ENCODE peak calls at places on chromosomes 7 and 10, in six cellular contexts. W, N, D, M, A and Z are unnamed samples.

GRCh38 chr10:71388736-71389310 is 7.9 kb upstream of the CDH23 start:
- DNase-seq in W (no peak), N (no peak), D (no peak), M (no peak), A (no peak), Z (no peak)

GRCh38 chr7:150954201-150954985 is 23.7 kb downstream of the KCNH2 start:
- DNase-seq in W (no peak), N (no peak), D (no peak), M (no peak), A (no peak), Z (no peak)

GRCh38 chr7:139035588-139036353 is at the start of gene ZC3HAV1L:
- DNase-seq in W (peak), N (peak), D (peak), M (no peak), A (peak), Z (peak)

GRCh38 chr7:6430271-6430940 is 17.3 kb downstream of the DAGLB start:
- DNase-seq in W (peak), N (peak), D (peak), M (no peak), A (no peak), Z (peak)

GRCh38 chr10:11631890-11632587 is 20.6 kb upstream of the USP6NL start:
- DNase-seq in W (no peak), N (no peak), D (no peak), M (no peak), A (no peak), Z (no peak)

GRCh38 chr7:11228515-11228914 is 254.8 kb downstream of the PHF14 start:
- DNase-seq in W (peak), N (peak), D (peak), M (peak), A (peak), Z (no peak)

GRCh38 chr10:73838008-73838567 is 26.7 kb upstream of the NDST2 start:
- DNase-seq in W (no peak), N (no peak), D (no peak), M (no peak), A (no peak), Z (no peak)

GRCh38 chr10:1402821-1403507 is 334.4 kb downstream of the ADARB2 start:
- DNase-seq in W (no peak), N (no peak), D (no peak), M (no peak), A (no peak), Z (no peak)

GRCh38 chr7:22154130-22154529 is 202.8 kb downstream of the RAPGEF5 start:
- DNase-seq in W (peak), N (no peak), D (no peak), M (no peak), A (no peak), Z (peak)

GRCh38 chr7:97018775-97019535 is 5.7 kb downstream of the DLX5 start:
- DNase-seq in W (no peak), N (no peak), D (no peak), M (no peak), A (no peak), Z (no peak)

GRCh38 chr10:93542358-93542791 is 24.1 kb upstream of the FFAR4 start:
- DNase-seq in W (peak), N (peak), D (peak), M (no peak), A (no peak), Z (peak)

GRCh38 chr7:2764621-2765020 is 76.6 kb downstream of the AMZ1 start:
- DNase-seq in W (no peak), N (no peak), D (no peak), M (no peak), A (no peak), Z (no peak)

GRCh38 chr10:3898821-3899220 is 113.8 kb upstream of the KLF6 start:
- DNase-seq in W (peak), N (no peak), D (peak), M (peak), A (no peak), Z (no peak)

GRCh38 chr10:107031981-107032699 is 132.4 kb downstream of the SORCS1 start:
- DNase-seq in W (no peak), N (no peak), D (no peak), M (no peak), A (no peak), Z (no peak)

GRCh38 chr10:45219416-45219815 is 96.0 kb downstream of the OR13A1 start:
- DNase-seq in W (no peak), N (no peak), D (no peak), M (no peak), A (no peak), Z (no peak)

GRCh38 chr10:7123719-7124118 is 287.1 kb downstream of the SFMBT2 start:
- DNase-seq in W (no peak), N (no peak), D (no peak), M (no peak), A (no peak), Z (no peak)

GRCh38 chr7:14013880-14014279 is 24.4 kb upstream of the ETV1 start:
- DNase-seq in W (no peak), N (no peak), D (no peak), M (no peak), A (no peak), Z (peak)

GRCh38 chr10:8053446-8054242 is 844 bp upstream of the GATA3 start:
- DNase-seq in W (peak), N (peak), D (peak), M (no peak), A (peak), Z (peak)

GRCh38 chr10:78594938-78595645 is 473.7 kb upstream of the ZMIZ1 start:
- DNase-seq in W (no peak), N (peak), D (no peak), M (no peak), A (no peak), Z (no peak)

GRCh38 chr7:130319541-130319940 is 25.1 kb upstream of the CPA5 start:
- DNase-seq in W (no peak), N (no peak), D (no peak), M (no peak), A (no peak), Z (no peak)

GRCh38 chr10:124670849-124671248 is 73.3 kb downstream of the FAM53B start:
- DNase-seq in W (no peak), N (no peak), D (no peak), M (no peak), A (peak), Z (no peak)

GRCh38 chr7:132842478-132842877 is 239.4 kb downstream of the CHCHD3 start:
- DNase-seq in W (no peak), N (no peak), D (no peak), M (no peak), A (no peak), Z (no peak)

GRCh38 chr7:133196872-133197612 is 55.8 kb upstream of the EXOC4 start:
- DNase-seq in W (no peak), N (no peak), D (no peak), M (no peak), A (no peak), Z (no peak)

GRCh38 chr7:146090023-146090645 is 26.5 kb upstream of the CNTNAP2 start:
- DNase-seq in W (no peak), N (no peak), D (peak), M (peak), A (no peak), Z (peak)

GRCh38 chr7:92778972-92779371 is 57.4 kb downstream of the CDK6 start:
- DNase-seq in W (peak), N (peak), D (peak), M (no peak), A (no peak), Z (peak)

GRCh38 chr10:68560916-68561691 is 967 bp downstream of the TET1 start:
- DNase-seq in W (no peak), N (peak), D (peak), M (no peak), A (no peak), Z (peak)

GRCh38 chr7:50982626-50983025 is 199.9 kb upstream of the GRB10 start:
- DNase-seq in W (no peak), N (no peak), D (no peak), M (no peak), A (no peak), Z (no peak)

GRCh38 chr10:75655791-75656451 is 224.5 kb downstream of the LRMDA start:
- DNase-seq in W (peak), N (no peak), D (no peak), M (no peak), A (no peak), Z (peak)

GRCh38 chr7:100654908-100655831 is 1.1 kb downstream of the ACTL6B start:
- DNase-seq in W (no peak), N (no peak), D (no peak), M (no peak), A (no peak), Z (no peak)

GRCh38 chr10:71840177-71840711 is 10.8 kb downstream of the PSAP start:
- DNase-seq in W (peak), N (peak), D (peak), M (no peak), A (no peak), Z (peak)

GRCh38 chr7:87475359-87476178 is at the start of gene ABCB4:
- DNase-seq in W (no peak), N (no peak), D (no peak), M (no peak), A (peak), Z (no peak)

GRCh38 chr10:72846225-72846624 is 47.3 kb upstream of the OIT3 start:
- DNase-seq in W (peak), N (peak), D (peak), M (no peak), A (no peak), Z (peak)

GRCh38 chr7:134703781-134704180 is 57.1 kb downstream of the BPGM start:
- DNase-seq in W (no peak), N (peak), D (no peak), M (no peak), A (no peak), Z (no peak)

GRCh38 chr7:15924910-15925309 is 238.4 kb upstream of the MEOX2 start:
- DNase-seq in W (no peak), N (no peak), D (peak), M (no peak), A (no peak), Z (no peak)

GRCh38 chr7:15925608-15926007 is 239.1 kb upstream of the MEOX2 start:
- DNase-seq in W (no peak), N (no peak), D (no peak), M (no peak), A (no peak), Z (no peak)

GRCh38 chr7:15922002-15922401 is 235.5 kb upstream of the MEOX2 start:
- DNase-seq in W (no peak), N (no peak), D (no peak), M (no peak), A (no peak), Z (no peak)

GRCh38 chr7:15920953-15921352 is 234.5 kb upstream of the MEOX2 start:
- DNase-seq in W (no peak), N (no peak), D (no peak), M (no peak), A (no peak), Z (no peak)

GRCh38 chr7:15921576-15921975 is 235.1 kb upstream of the MEOX2 start:
- DNase-seq in W (peak), N (peak), D (peak), M (no peak), A (no peak), Z (peak)
- H3K4me3 ChIP-seq in W (no peak), N (no peak), D (no peak), M (no peak), A (no peak), Z (no peak)

DNA sequence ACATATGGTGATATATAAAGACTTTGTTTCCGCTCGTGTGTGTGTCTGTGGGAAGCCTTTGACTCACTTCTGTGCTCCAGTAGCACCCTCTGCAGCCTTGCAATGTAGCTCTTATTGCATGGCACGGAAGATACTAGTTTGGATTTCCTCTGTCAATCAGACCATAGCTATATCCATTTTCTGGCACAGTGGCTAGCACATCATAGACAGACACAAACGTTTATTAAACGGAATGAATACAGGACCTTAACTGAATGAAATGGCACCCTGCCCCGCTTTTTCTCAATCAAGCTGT is 124.0 kb upstream of the PTPN20 start:
- DNase-seq in W (peak), N (peak), D (peak), M (peak), A (no peak), Z (peak)
- TF ChIP-seq CTCF in W (no peak), N (no peak), D (peak), M (peak), A (no peak), Z (no peak)

GRCh38 chr7:44955733-44956132 is 23.1 kb downstream of the MYO1G start:
- DNase-seq in W (no peak), N (no peak), D (no peak), M (no peak), A (no peak), Z (peak)

GRCh38 chr7:44949315-44949714 is 29.5 kb downstream of the MYO1G start:
- DNase-seq in W (peak), N (no peak), D (no peak), M (no peak), A (no peak), Z (no peak)

GRCh38 chr7:44956157-44956766 is 22.6 kb downstream of the MYO1G start:
- DNase-seq in W (no peak), N (no peak), D (no peak), M (no peak), A (no peak), Z (no peak)

GRCh38 chr7:44958645-44959344 is 20.0 kb downstream of the MYO1G start:
- DNase-seq in W (peak), N (peak), D (no peak), M (no peak), A (no peak), Z (no peak)

GRCh38 chr7:44953156-44953555 is 25.7 kb downstream of the MYO1G start:
- DNase-seq in W (no peak), N (no peak), D (no peak), M (no peak), A (no peak), Z (no peak)
- H3K4me3 ChIP-seq in W (no peak), N (no peak), D (no peak), M (no peak), A (no peak), Z (no peak)

GRCh38 chr7:99386584-99387238 is 12.2 kb downstream of the ARPC1B start:
- DNase-seq in W (peak), N (peak), D (no peak), M (no peak), A (no peak), Z (peak)
- TF ChIP-seq CTCF in W (peak), N (peak), D (no peak), M (no peak), A (no peak), Z (peak)

DNA sequence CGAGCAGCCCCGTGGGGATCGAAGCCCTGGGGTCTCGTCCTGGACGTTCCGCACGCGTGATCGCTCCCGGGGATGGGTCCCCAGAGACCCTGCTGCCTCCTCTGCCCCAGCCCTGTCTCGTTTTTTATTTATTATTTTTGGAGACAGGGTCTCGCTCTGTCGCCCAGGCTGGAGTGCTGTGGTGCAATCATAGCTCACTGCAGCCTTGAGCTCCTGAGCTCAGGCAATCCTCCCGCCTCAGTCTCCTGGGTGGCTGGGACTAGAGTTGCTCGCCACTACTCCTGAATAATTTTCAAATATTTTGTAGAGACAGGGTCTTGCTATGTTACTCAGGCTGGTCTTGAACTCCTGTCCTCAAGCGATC is 319 bp upstream of the STX1A start:
- DNase-seq in W (no peak), N (no peak), D (no peak), M (no peak), A (no peak), Z (no peak)
- H3K4me3 ChIP-seq in W (peak), N (peak), D (peak), M (peak), A (peak), Z (peak)

DNA sequence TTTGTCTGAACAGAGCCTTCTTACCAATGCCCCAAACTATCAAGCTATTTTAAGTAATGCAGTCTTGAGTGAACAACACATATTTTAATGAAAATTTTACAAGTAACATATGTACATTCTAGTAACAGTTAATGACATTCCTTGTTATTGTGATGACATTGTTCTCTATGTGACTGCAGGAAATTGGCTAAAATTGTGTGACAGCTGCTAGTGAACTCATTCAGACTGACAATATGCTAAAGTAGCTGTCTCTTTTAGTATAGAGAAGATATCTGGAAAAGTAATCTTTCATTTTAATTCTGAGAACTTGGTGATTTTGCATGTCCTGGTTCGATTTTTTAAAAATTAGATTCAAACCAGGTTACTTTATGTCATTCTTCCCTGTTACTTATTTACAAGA is 259.8 kb upstream of the MAGI2 start:
- DNase-seq in W (no peak), N (no peak), D (no peak), M (no peak), A (no peak), Z (no peak)
- TF ChIP-seq CTCF in W (no peak), N (no peak), D (no peak), M (no peak), A (no peak), Z (no peak)

GRCh38 chr10:5288359-5288758 is 76.4 kb upstream of the UCN3 start:
- DNase-seq in W (no peak), N (no peak), D (no peak), M (no peak), A (no peak), Z (no peak)

GRCh38 chr10:5293691-5294550 is 70.8 kb upstream of the UCN3 start:
- DNase-seq in W (peak), N (peak), D (peak), M (peak), A (peak), Z (no peak)

GRCh38 chr10:5297466-5297865 is 67.3 kb upstream of the UCN3 start:
- DNase-seq in W (peak), N (peak), D (peak), M (no peak), A (peak), Z (peak)

GRCh38 chr10:5292196-5292735 is 72.5 kb upstream of the UCN3 start:
- DNase-seq in W (no peak), N (no peak), D (peak), M (no peak), A (no peak), Z (no peak)

DNA sequence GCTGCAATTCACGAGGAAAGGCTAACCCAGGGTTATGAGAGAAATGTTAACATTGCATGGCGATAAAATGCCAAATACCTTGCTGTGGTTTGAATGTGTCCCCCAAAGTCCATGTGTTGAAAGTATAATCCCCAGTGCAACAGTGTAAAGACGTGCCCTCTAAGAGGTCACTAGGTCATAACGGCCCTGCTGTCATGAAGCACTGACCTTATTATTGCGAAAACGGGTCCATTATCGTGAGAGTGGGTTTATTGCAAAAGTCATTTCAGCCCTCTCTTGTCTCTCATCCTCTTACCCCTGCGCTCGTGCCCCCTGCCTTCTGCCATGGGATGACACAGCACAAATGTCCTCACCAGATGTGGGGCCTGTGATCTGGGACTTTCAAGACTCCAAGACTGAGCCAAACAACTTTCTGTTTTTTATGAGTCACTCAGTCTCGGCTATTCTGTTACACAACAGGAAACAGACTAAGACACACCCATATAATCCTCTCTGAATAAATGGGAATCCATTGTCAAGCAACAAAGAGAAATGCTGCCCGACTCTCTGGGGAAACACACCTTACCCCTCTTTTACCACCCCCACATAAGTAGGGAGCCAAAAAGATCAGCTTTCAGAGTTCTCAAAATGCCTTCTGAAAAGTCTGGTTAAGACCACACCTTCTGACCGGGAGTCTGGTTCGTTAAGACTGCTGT is 73.1 kb upstream of the UCN3 start:
- DNase-seq in W (peak), N (peak), D (peak), M (no peak), A (peak), Z (peak)
- H3K4me3 ChIP-seq in W (no peak), N (no peak), D (no peak), M (no peak), A (peak), Z (no peak)

GRCh38 chr7:27689045-27689877 is 26.6 kb upstream of the HIBADH start:
- DNase-seq in W (peak), N (peak), D (peak), M (no peak), A (no peak), Z (peak)
- TF ChIP-seq CTCF in W (peak), N (peak), D (peak), M (peak), A (peak), Z (peak)

GRCh38 chr10:113128450-113129105 is 178.5 kb downstream of the TCF7L2 start:
- DNase-seq in W (peak), N (peak), D (no peak), M (no peak), A (no peak), Z (peak)
- H3K4me3 ChIP-seq in W (peak), N (no peak), D (no peak), M (no peak), A (no peak), Z (peak)

DNA sequence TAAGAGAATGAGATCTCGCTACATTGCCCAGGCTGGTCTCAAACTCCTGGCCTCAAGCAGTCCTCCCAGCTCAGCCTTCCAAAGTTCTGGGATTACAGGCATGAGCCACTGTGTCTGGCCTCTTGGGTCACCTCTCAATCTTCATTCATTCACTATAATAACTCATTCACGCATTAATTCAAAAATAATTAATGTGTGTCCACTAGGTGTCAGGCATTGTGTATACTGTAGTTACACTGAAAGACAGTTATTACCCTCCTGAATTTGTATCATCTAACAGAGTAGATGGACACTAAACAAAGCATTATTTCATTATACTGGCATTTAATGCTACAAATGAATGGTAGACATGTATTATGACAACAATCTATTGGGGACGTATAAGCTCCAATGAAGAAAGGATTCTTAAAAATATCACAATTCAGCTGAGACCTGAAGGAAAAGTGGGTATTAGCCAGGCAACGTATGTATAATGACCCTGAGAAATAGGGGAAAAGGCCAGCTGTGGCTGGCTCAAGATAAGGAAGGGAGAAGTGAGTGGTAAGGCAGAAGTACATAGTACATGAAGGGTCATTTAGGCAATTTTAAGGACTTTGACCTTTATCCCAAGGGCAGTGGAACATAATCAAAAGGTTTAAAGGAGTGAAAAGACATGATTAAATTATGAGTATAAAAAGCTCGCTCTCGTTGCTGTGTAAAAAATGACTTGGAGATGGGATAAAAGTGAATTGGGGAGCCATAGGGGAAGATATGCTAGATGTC is 150.7 kb downstream of the BTAF1 start:
- DNase-seq in W (no peak), N (no peak), D (peak), M (no peak), A (no peak), Z (peak)
- TF ChIP-seq CTCF in W (peak), N (peak), D (peak), M (peak), A (no peak), Z (no peak)